ENCODE peak calls at places on chromosomes 5 and 9, in five cellular contexts. X is transverse colon, T is SJCRH30, Z is aorta, A is coronary artery. C is an unnamed sample.
A peak's percentile ranks its signal among the peaks of the same experiment; 100 is the strongest.

GRCh38 chr9:36987891-36988290 is 46.2 kb downstream of the PAX5 start:
- DNase-seq in A (no peak), Z (no peak), T (no peak), X (no peak), C (no peak)

GRCh38 chr5:136081192-136081591 is 51.5 kb upstream of the SMAD5 start:
- DNase-seq in X (no peak), A (no peak), Z (no peak), T (no peak), C (no peak)

GRCh38 chr9:113966394-113966793 is 90.3 kb downstream of the ZNF618 start:
- DNase-seq in A (no peak), Z (no peak), X (peak; percentile 87), T (no peak), C (no peak)

GRCh38 chr9:130938652-130939404 is at the start of gene FIBCD1:
- DNase-seq in X (peak; percentile 66), Z (no peak), T (peak; percentile 69), A (no peak), C (no peak)

GRCh38 chr5:177304392-177305119 is 957 bp downstream of the PRELID1 start:
- DNase-seq in A (no peak), Z (no peak), X (peak; percentile 75), T (peak; percentile 58), C (no peak)

GRCh38 chr9:78601957-78602565 is 305.1 kb downstream of the PSAT1 start:
- DNase-seq in A (no peak), X (no peak), Z (no peak), T (peak; percentile 74), C (no peak)

GRCh38 chr5:43413966-43414365 is 1.8 kb upstream of the CCL28 start:
- DNase-seq in T (no peak), X (no peak), Z (no peak), A (no peak), C (no peak)

GRCh38 chr9:99118782-99119466 is 14.0 kb downstream of the TGFBR1 start:
- DNase-seq in T (no peak), X (peak; percentile 33), Z (peak; percentile 41), A (no peak), C (no peak)

GRCh38 chr9:74960548-74960947 is 7.8 kb upstream of the C9orf40 start:
- DNase-seq in T (no peak), Z (no peak), X (no peak), A (no peak), C (no peak)

GRCh38 chr5:172284275-172284971 is 859 bp upstream of the UBTD2 start:
- DNase-seq in X (no peak), A (peak; percentile 86), Z (no peak), T (no peak), C (no peak)

GRCh38 chr9:75088646-75089368 is 493 bp downstream of the OSTF1 start:
- DNase-seq in Z (peak; percentile 88), T (peak; percentile 80), A (no peak), X (peak; percentile 71), C (no peak)

GRCh38 chr9:14910178-14910805 is at the start of gene FREM1:
- DNase-seq in Z (peak; percentile 46), A (peak; percentile 74), T (peak; percentile 88), X (peak; percentile 32), C (no peak)

GRCh38 chr9:135230817-135231520 is 143.5 kb downstream of the OLFM1 start:
- DNase-seq in A (no peak), T (no peak), X (no peak), Z (peak; percentile 6), C (no peak)

GRCh38 chr5:151005975-151006576 is 14.3 kb upstream of the GPX3 start:
- DNase-seq in Z (peak; percentile 92), X (peak; percentile 74), A (peak; percentile 89), T (no peak), C (no peak)

GRCh38 chr5:151008124-151008491 is 12.3 kb upstream of the GPX3 start:
- DNase-seq in T (no peak), X (no peak), Z (no peak), A (no peak), C (no peak)

GRCh38 chr5:151005187-151005974 is 15.0 kb upstream of the GPX3 start:
- DNase-seq in A (peak; percentile 69), X (peak; percentile 38), T (no peak), Z (no peak), C (no peak)

GRCh38 chr5:151007430-151008123 is 12.8 kb upstream of the GPX3 start:
- DNase-seq in A (no peak), T (no peak), X (no peak), Z (no peak), C (no peak)

DNA sequence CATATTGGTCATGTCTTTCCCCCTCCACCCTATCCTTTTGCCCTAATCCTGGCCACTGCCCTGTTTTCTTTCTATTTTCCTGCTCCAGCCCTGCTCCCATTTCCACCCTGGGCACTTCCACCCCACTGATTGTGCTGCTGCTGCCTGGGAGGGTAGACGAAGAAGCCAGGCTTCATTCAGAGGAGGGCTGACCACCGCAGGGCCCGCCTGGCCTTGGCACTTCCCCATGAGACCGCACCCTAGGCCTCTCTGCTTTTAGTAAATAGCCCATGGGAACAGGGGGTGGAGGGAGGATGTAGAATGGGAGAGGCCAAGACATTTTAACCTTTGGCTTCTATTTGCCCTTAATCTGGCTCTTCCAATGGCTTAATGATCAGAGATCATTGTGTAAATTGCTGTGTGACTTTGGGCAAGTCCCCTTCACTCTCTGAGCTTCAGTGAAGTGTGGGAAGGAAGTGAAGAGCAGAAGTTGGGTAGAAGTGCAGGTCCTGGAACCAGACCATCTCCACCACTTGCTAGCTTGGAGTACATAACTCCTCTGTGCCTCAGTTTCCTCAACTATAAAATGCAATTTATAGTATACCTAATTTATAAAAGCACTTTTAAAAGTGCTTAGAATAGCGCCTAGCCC is 13.6 kb upstream of the GPX3 start:
- DNase-seq in A (peak; percentile 73), T (no peak), X (no peak), Z (peak; percentile 73), C (no peak)
- H3K27ac ChIP-seq in A (peak overlapping the region; percentile 79), T (no peak overlapping the region), X (peak overlapping the region; percentile 84), Z (no peak overlapping the region), C (peak overlapping the region; percentile 38)

GRCh38 chr5:16736158-16736994 is 119.6 kb upstream of the RETREG1 start:
- DNase-seq in Z (no peak), X (peak; percentile 68), A (no peak), T (peak; percentile 77), C (peak; percentile 32)

GRCh38 chr5:16737173-16737572 is 120.4 kb upstream of the RETREG1 start:
- DNase-seq in A (no peak), T (no peak), Z (no peak), X (no peak), C (no peak)

GRCh38 chr5:16737620-16738364 is 121.0 kb upstream of the RETREG1 start:
- DNase-seq in X (peak; percentile 52), A (no peak), T (no peak), Z (no peak), C (no peak)

GRCh38 chr5:16735092-16735970 is 118.5 kb upstream of the RETREG1 start:
- DNase-seq in X (no peak), Z (no peak), A (no peak), T (no peak), C (no peak)

DNA sequence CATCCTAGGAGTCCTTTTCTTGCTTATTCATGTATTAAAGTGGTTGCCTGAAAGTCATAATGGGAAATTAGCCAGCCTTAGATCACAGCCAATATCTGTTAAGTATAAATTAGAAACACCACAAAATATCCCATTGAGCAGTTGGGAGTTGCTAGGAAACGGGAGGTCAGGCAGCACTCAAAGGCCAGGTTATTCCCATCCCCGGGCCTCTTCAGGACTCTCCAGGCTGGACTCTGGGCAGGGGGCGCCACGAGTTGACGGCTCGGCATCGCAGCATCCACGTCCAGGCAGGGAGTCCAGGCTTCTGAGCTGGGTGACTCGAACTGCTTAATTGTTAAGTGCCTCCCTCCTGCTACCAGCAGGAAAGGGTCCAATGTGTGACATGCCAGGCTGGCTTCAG is 116.8 kb upstream of the RETREG1 start:
- DNase-seq in A (no peak), Z (no peak), X (no peak), T (no peak), C (no peak)
- H3K27ac ChIP-seq in A (no peak overlapping the region), Z (no peak overlapping the region), X (no peak overlapping the region), T (no peak overlapping the region), C (no peak overlapping the region)

DNA sequence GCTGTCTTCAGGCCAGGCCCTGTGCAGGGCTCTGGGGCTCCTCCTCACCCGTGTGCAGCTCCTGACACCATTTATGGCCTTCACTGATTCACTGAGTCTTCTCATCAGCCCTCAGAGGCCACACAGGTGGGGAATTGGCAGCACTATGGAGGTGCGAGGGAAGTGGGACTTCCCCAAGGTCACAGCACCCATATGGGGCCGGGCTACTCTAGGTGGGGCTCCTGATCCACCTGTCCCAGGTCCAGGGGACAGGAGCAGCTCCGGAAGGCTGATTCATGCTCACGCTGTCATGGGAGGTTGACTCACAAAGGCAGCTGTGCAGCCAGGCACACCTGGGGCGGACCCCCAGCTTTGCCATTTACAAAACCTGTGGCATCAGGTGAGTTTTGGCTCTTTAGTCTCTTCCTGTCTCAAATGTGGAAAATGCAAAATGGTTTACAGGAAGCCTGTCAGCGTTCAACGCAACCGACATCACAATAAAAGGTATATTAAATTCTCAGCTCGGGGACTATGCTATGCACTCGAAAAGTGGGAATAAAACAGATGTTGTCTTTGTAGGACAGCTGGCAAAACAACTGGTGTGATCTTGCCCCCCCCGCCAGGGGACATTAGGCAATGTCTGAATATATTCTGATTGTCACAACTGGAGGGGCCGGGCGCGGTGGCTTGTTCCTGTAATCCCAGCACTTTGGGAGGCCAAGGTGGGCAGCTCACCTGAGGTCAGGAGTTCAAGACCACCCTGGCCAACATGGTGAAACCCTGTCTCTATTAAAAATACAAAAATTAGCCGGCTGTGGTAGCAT is 15.0 kb downstream of the NAIF1 start:
- DNase-seq in T (peak; percentile 59), Z (no peak), X (peak; percentile 76), A (no peak), C (no peak)
- H3K27ac ChIP-seq in T (no peak overlapping the region), Z (no peak overlapping the region), X (peak overlapping the region; percentile 43), A (no peak overlapping the region), C (no peak overlapping the region)

GRCh38 chr5:150500905-150501304 is 7.0 kb upstream of the NDST1 start:
- DNase-seq in T (no peak), X (no peak), A (no peak), Z (no peak), C (peak; percentile 53)
- H3K27ac ChIP-seq in T (no peak overlapping the region), X (peak overlapping the region; percentile 36), A (peak overlapping the region; percentile 70), Z (no peak overlapping the region), C (peak overlapping the region; percentile 95)

C was measured in caudate nucleus.